ENCODE peak calls at places on chromosomes 7 and 10, in seven cellular contexts. T is COLO829, X is skeletal muscle cell, D is left ventricle myocardium superior, K is neuronal stem cell, R is T-helper 17 cell, Z is progenitor cell of endocrine pancreas. I is an unnamed sample.

GRCh38 chr7:106823631-106824030 is 41.5 kb upstream of the PIK3CG start:
- DNase-seq in Z (no peak), K (no peak), X (no peak), T (peak), R (no peak), D (no peak), I (no peak)

GRCh38 chr10:1124796-1125195 is 68.6 kb downstream of the WDR37 start:
- DNase-seq in R (no peak), K (no peak), Z (no peak), T (no peak), X (no peak), D (no peak), I (no peak)

GRCh38 chr10:71394926-71395562 is 1.7 kb upstream of the CDH23 start:
- DNase-seq in R (no peak), T (no peak), D (no peak), Z (no peak), K (no peak), X (no peak), I (no peak)

GRCh38 chr10:70192325-70192966 is 22.1 kb upstream of the SAR1A start:
- DNase-seq in X (no peak), R (no peak), T (no peak), Z (no peak), D (no peak), K (no peak), I (no peak)

GRCh38 chr10:74289956-74290355 is 138.9 kb downstream of the ADK start:
- DNase-seq in D (no peak), K (peak), R (no peak), X (no peak), Z (no peak), T (no peak), I (no peak)

GRCh38 chr7:3063016-3063753 is 19.5 kb upstream of the CARD11 start:
- DNase-seq in Z (no peak), X (no peak), K (no peak), D (no peak), T (no peak), R (peak), I (no peak)

GRCh38 chr7:87330942-87331341 is 14.5 kb upstream of the CROT start:
- DNase-seq in X (no peak), Z (no peak), D (no peak), R (no peak), T (no peak), K (no peak), I (no peak)

GRCh38 chr7:25835191-25835590 is 316.8 kb upstream of the NFE2L3 start:
- DNase-seq in X (no peak), T (no peak), Z (no peak), K (no peak), D (no peak), R (no peak), I (no peak)

GRCh38 chr7:143518521-143518920 is 40.8 kb downstream of the TAS2R41 start:
- DNase-seq in K (no peak), Z (no peak), X (no peak), D (no peak), R (no peak), T (no peak), I (no peak)

GRCh38 chr7:28784166-28784870 is 173.8 kb downstream of the TRIL start:
- DNase-seq in Z (no peak), K (no peak), T (no peak), X (peak), D (no peak), R (no peak), I (no peak)

GRCh38 chr7:33982425-33982786 is 77.1 kb downstream of the BMPER start:
- DNase-seq in Z (no peak), D (no peak), K (no peak), T (peak), X (no peak), R (no peak), I (no peak)

GRCh38 chr7:138089080-138089901 is 13.0 kb downstream of the AKR1D1 start:
- DNase-seq in X (peak), Z (no peak), R (no peak), D (no peak), K (no peak), T (no peak), I (no peak)

GRCh38 chr7:7713730-7714129 is 4.7 kb downstream of the RPA3 start:
- DNase-seq in T (no peak), X (no peak), R (no peak), D (no peak), Z (no peak), K (no peak), I (no peak)

GRCh38 chr10:86402283-86402931 is 35.8 kb upstream of the GRID1 start:
- DNase-seq in X (no peak), R (no peak), D (no peak), Z (no peak), T (no peak), K (no peak), I (no peak)

GRCh38 chr10:26573674-26574073 is 123.8 kb upstream of the PDSS1 start:
- DNase-seq in K (no peak), R (no peak), D (no peak), X (no peak), T (no peak), Z (no peak), I (no peak)

GRCh38 chr10:100172349-100172748 is 13.5 kb downstream of the ERLIN1 start:
- DNase-seq in D (no peak), X (no peak), Z (no peak), T (no peak), K (no peak), R (no peak), I (no peak)

GRCh38 chr10:68560201-68560915 is at the start of gene TET1:
- DNase-seq in X (no peak), D (peak), K (peak), T (peak), Z (peak), R (peak), I (peak)

GRCh38 chr7:128082431-128082830 is 51.2 kb upstream of the LRRC4 start:
- DNase-seq in R (no peak), D (no peak), Z (no peak), T (no peak), X (no peak), K (no peak), I (no peak)

GRCh38 chr10:123759496-123760070 is 93.4 kb downstream of the GPR26 start:
- DNase-seq in X (no peak), D (no peak), T (no peak), K (peak), Z (no peak), R (no peak), I (no peak)

GRCh38 chr7:42104231-42104630 is 132.8 kb downstream of the GLI3 start:
- DNase-seq in D (no peak), T (no peak), R (no peak), K (no peak), Z (no peak), X (no peak), I (no peak)

GRCh38 chr7:143884978-143885559 is 16.9 kb downstream of the TCAF1 start:
- DNase-seq in T (peak), R (no peak), D (peak), X (no peak), K (peak), Z (peak), I (no peak)

GRCh38 chr10:69051710-69052487 is 36.0 kb upstream of the SRGN start:
- DNase-seq in R (no peak), Z (no peak), X (no peak), D (no peak), K (peak), T (no peak), I (no peak)

GRCh38 chr10:13475124-13475523 is 53.7 kb downstream of the BEND7 start:
- DNase-seq in K (no peak), D (no peak), R (no peak), T (no peak), Z (no peak), X (no peak), I (no peak)

GRCh38 chr7:29612596-29612995 is 49.0 kb downstream of the PRR15 start:
- DNase-seq in T (peak), D (no peak), K (no peak), X (peak), Z (no peak), R (no peak), I (no peak)

GRCh38 chr7:88548399-88548798 is 211.1 kb upstream of the ZNF804B start:
- DNase-seq in K (no peak), Z (no peak), R (no peak), X (no peak), D (no peak), T (no peak), I (no peak)

GRCh38 chr7:74599251-74599650 is 58.3 kb upstream of the GTF2I start:
- DNase-seq in Z (no peak), K (no peak), T (no peak), D (no peak), R (no peak), X (no peak), I (no peak)

GRCh38 chr7:139777948-139778841 is at the start of gene HIPK2:
- DNase-seq in X (peak), T (peak), D (peak), K (peak), R (peak), Z (peak), I (no peak)

GRCh38 chr7:103637080-103637479 is 191.1 kb upstream of the SLC26A5 start:
- DNase-seq in R (no peak), T (no peak), Z (no peak), D (no peak), K (no peak), X (peak), I (no peak)

GRCh38 chr7:69756235-69756634 is 158.0 kb downstream of the AUTS2 start:
- DNase-seq in T (peak), Z (no peak), R (no peak), D (no peak), K (no peak), X (no peak), I (no peak)

GRCh38 chr10:121159670-121160069 is 308.5 kb downstream of the WDR11 start:
- DNase-seq in D (no peak), Z (no peak), R (no peak), T (no peak), X (no peak), K (no peak), I (no peak)

I was measured in NCI-H2029 treated with DMSO at 0.1 percent for 48 hours.